ENCODE peak calls at places on chromosomes 3 and 15, in seven cellular contexts. G is AG10803, I is AG09309, D is GM12865, K is SK-N-SH, C is HCT116, Z is epithelial cell of esophagus. O is an unnamed sample.
A peak's percentile ranks its signal among the peaks of the same experiment; 100 is the strongest.

GRCh38 chr15:89665449-89666146 is 10.3 kb upstream of the KIF7 start:
- DNase-seq in K (peak; percentile 91), Z (peak; percentile 41), D (peak; percentile 59), I (no peak), C (no peak), G (peak; percentile 70), O (peak; percentile 13)

GRCh38 chr3:170107926-170108325 is 70.1 kb downstream of the GPR160 start:
- DNase-seq in I (peak; percentile 27), C (no peak), G (peak; percentile 69), D (no peak), K (no peak), Z (no peak), O (no peak)

GRCh38 chr15:77808077-77808476 is 175.4 kb upstream of the LINGO1 start:
- DNase-seq in G (no peak), I (no peak), Z (no peak), C (no peak), D (no peak), K (no peak), O (no peak)

GRCh38 chr3:153129426-153129825 is 32.6 kb upstream of the RAP2B start:
- DNase-seq in Z (no peak), D (no peak), G (no peak), C (no peak), K (no peak), I (no peak), O (no peak)

GRCh38 chr3:23805228-23805880 is 401 bp upstream of the UBE2E1 start:
- DNase-seq in C (no peak), I (no peak), K (no peak), Z (no peak), D (no peak), G (no peak), O (no peak)

GRCh38 chr15:85831415-85832113 is 36.8 kb upstream of the KLHL25 start:
- DNase-seq in Z (peak; percentile 57), I (no peak), D (peak; percentile 26), K (peak; percentile 84), G (peak; percentile 57), C (peak; percentile 37), O (peak; percentile 69)

GRCh38 chr15:69474846-69475455 is 22.3 kb downstream of the RPLP1 start:
- DNase-seq in G (no peak), Z (peak; percentile 29), K (no peak), C (no peak), D (no peak), I (no peak), O (no peak)

GRCh38 chr3:10395671-10396070 is 74.8 kb upstream of the SEC13 start:
- DNase-seq in D (peak; percentile 18), Z (no peak), K (no peak), C (no peak), I (no peak), G (no peak), O (no peak)

GRCh38 chr15:51076898-51077564 is 17.7 kb downstream of the TNFAIP8L3 start:
- DNase-seq in I (no peak), G (peak; percentile 54), Z (no peak), D (peak; percentile 70), C (no peak), K (no peak), O (no peak)

GRCh38 chr3:108383306-108383705 is 87.0 kb downstream of the HHLA2 start:
- DNase-seq in I (no peak), G (no peak), C (no peak), K (no peak), Z (no peak), D (no peak), O (no peak)

GRCh38 chr3:46416134-46417119 is 9.4 kb downstream of the CCRL2 start:
- DNase-seq in C (no peak), D (peak; percentile 10), Z (no peak), G (no peak), I (no peak), K (no peak), O (no peak)

GRCh38 chr3:71031914-71032521 is 551.5 kb downstream of the FOXP1 start:
- DNase-seq in D (peak; percentile 28), G (no peak), I (no peak), Z (no peak), C (no peak), K (no peak), O (no peak)

GRCh38 chr3:105359098-105359762 is 7.5 kb upstream of the ALCAM start:
- DNase-seq in I (no peak), K (no peak), G (peak; percentile 70), Z (peak; percentile 45), D (no peak), C (no peak), O (no peak)

DNA sequence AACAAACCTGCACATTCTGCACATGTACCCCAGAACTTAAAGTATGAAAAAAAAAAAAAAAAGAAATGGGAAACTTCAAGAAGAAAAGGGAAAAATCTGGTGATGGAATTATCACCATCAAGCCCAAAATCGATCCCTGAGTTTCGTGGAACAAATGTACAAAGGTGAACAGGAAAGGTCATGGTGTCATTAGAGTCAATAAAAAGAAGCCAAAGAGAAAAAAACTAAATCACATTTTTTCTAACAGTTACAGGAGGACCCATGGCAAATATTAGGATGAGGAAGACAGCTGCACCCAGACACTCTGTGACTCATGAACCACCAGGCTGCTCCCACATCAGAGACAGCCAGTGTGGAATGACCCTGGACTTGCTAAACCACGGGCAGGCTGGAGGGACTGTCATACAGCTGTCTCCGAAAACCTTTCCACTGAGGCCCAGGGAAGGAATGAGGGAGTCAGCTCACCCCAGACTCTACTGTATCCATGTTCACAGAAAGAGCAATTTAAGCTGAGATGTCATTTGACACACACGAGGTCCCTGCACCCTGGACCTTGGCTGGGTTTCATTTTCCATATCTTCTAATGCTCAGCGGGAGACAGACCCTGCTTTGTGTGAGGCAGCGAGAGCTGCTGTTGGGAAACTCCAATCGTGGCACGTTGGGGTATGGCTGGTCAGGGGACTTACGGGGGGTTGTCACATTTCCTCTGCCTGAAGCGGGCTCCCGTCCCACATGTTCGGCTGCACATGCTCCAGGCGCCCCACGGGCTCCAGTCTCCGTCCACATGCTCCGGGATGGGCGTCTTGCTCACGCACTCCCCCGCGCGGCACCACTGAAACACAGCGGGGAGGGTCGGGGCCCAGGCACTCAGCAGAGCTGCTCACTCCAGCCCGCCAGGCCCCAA is 210.2 kb downstream of the ADAMTS17 start:
- DNase-seq in D (no peak), K (no peak), Z (peak; percentile 32), I (no peak), C (no peak), G (peak; percentile 18), O (no peak)
- H3K4me3 ChIP-seq in D (no peak overlapping the region), K (no peak overlapping the region), Z (no peak overlapping the region), I (no peak overlapping the region), C (no peak overlapping the region), G (peak overlapping the region; percentile 27), O (no peak overlapping the region)

DNA sequence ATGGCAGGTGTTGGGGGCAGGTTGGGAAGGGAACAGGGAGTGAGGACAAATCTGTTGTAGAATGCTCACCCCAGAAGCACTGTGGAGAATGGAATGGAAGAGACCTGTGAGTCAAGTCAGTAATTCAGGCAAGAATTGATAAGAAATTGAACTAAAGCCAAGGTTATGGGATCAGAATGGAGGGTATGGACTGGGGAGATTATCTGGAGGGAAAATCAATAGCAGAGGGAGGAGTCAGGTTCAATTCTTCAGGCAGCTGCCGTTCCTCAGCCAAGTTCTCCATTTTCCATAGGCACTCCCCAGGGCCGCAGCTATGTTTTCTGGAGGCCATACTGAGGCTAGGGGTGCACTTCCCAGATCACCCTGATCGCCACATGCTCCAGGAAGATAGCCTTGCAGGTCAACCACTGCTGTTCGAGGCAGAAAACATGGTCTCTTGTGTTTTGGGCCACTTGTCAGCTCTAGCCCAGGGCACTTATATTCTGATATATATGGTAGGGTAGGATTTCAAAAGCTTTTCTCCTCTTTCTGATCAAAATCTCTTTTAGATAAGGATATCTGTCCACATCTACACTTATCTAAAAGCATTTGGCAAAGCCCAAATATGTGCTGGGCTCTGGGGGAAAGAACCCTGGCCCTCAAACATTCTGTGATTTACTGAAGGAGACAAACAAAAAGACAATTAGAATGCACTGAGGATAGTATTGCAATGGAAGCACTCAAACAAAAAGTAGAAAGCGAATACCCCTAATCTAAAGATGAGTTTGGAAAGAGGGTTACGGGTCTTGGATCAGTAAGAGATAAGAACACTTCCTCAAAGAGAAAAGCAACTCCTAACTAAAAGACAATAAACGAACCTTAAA is 92.3 kb downstream of the TMEM212 start:
- DNase-seq in Z (no peak), I (no peak), C (no peak), D (no peak), K (no peak), G (no peak), O (no peak)
- H3K4me3 ChIP-seq in Z (no peak overlapping the region), I (no peak overlapping the region), C (no peak overlapping the region), D (no peak overlapping the region), K (no peak overlapping the region), G (no peak overlapping the region), O (no peak overlapping the region)

GRCh38 chr15:73750951-73751350 is 2.2 kb downstream of the INSYN1 start:
- DNase-seq in I (no peak), C (no peak), G (no peak), D (no peak), Z (no peak), K (no peak), O (no peak)

GRCh38 chr15:73748731-73749130 is 4.4 kb downstream of the INSYN1 start:
- DNase-seq in Z (no peak), C (no peak), D (no peak), I (no peak), K (no peak), G (no peak), O (no peak)

GRCh38 chr15:73747847-73748605 is 5.1 kb downstream of the INSYN1 start:
- DNase-seq in Z (no peak), C (no peak), K (peak; percentile 6), I (no peak), G (no peak), D (no peak), O (no peak)

GRCh38 chr15:73750441-73750840 is 2.7 kb downstream of the INSYN1 start:
- DNase-seq in G (no peak), C (no peak), I (no peak), K (no peak), Z (no peak), D (no peak), O (no peak)

DNA sequence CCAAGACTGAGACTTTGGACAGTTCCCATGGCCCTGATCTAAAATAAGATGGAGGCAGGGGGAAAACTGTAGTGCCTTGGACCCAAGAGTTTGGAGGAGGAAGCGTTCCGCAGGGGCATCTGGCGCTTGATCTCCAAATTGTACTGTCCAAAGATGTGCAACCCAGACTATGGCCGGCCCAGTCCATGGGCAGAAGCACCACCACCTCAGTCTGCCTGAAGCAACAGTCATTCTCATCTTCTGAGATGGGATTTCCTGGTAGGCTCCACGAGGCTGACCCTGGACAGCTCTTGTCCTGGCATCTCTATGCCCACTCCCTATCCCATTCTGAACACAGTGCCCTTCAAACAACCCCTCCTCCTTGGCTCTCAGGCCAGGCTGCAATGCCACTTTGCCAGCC is 3.6 kb downstream of the INSYN1 start:
- DNase-seq in K (no peak), I (no peak), Z (no peak), D (no peak), C (no peak), G (no peak), O (no peak)
- H3K4me3 ChIP-seq in K (no peak overlapping the region), I (no peak overlapping the region), Z (no peak overlapping the region), D (no peak overlapping the region), C (no peak overlapping the region), G (no peak overlapping the region), O (no peak overlapping the region)

DNA sequence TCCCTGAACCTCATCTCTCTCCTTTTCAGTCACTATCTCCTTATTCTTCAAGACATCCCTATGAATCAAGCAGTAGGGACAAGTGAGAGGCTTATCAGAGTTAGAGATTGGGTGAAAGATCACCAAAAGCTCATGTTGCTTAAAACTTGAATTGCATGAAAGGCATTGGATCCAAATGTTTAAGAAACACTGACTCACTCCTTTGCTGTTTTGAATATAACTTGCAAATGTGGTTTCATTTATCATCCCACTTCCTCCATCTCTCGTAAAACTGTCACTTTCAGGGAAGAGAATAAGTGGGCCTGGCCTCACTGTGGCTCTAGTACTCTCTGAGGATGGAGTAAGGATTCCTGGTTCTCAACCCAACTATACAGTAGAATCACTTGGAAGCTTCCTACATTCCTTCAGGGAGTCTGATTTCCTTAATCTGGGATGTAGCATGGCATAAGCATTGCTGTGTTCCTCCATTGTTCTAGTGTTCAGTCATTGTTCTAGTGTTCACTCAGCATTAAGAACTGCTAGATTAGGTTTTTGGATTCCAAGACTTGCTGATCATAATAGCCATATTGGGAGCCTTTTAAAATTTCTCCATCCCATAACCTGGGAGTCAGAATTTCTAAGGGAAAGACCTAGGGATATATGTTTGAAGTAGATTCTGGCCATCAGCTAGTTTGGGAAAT is 171.8 kb downstream of the TMEM108 start:
- DNase-seq in G (peak; percentile 51), D (peak; percentile 11), K (no peak), C (no peak), I (peak; percentile 61), Z (no peak), O (peak; percentile 90)
- H3K4me3 ChIP-seq in G (no peak overlapping the region), D (no peak overlapping the region), K (no peak overlapping the region), C (no peak overlapping the region), I (no peak overlapping the region), Z (no peak overlapping the region), O (no peak overlapping the region)